ENCODE peak calls at places on chromosomes 4 and X, in ten cellular contexts. A is DND-41; G is NCI-H146; U is thoracic aorta; H is astrocyte of the spinal cord; S is stimulated activated CD4-positive, alpha-beta T cell treated with anti-CD3 and anti-CD28 coated beads, Interleukin-12 subunit alpha, Interleukin-12 subunit beta, amount 100 ng/mL, for 24 hours; J is M059J; R is stimulated activated naive CD4-positive, alpha-beta T cell; K is amniotic stem cell; V is activated CD8-positive, alpha-beta memory T cell treated with anti-CD3 and anti-CD28 coated beads, Interleukin-2, amount 10 ng/mL, durations not matched to agents 7 days and 5 days. W is an unnamed sample.

GRCh38 chr4:106264331-106264728 is 51.7 kb downstream of the TBCK start:
- DNase-seq in J (peak), U (no peak), S (no peak), K (no peak), R (no peak), H (no peak), V (no peak), G (no peak), A (no peak), W (no peak)

GRCh38 chr4:153427363-153428071 is 38.6 kb upstream of the TMEM131L start:
- DNase-seq in J (peak), U (no peak), V (no peak), R (no peak), A (no peak), H (peak), G (no peak), S (no peak), K (no peak), W (no peak)

GRCh38 chr4:102219143-102219542 is 126.1 kb downstream of the SLC39A8 start:
- DNase-seq in A (no peak), H (no peak), R (no peak), S (no peak), K (no peak), V (no peak), G (peak), J (no peak), U (no peak), W (no peak)

GRCh38 chr4:168501407-168501806 is 4.6 kb downstream of the PALLD start:
- DNase-seq in A (no peak), V (no peak), H (no peak), K (no peak), R (no peak), G (no peak), J (no peak), U (no peak), S (no peak), W (no peak)

GRCh38 chr4:24638396-24638875 is 54.1 kb upstream of the DHX15 start:
- DNase-seq in K (no peak), V (no peak), S (no peak), G (no peak), U (no peak), H (no peak), J (no peak), A (no peak), R (no peak), W (no peak)

GRCh38 chrX:118038614-118039365 is 77.8 kb downstream of the KLHL13 start:
- DNase-seq in K (no peak), J (no peak), G (no peak), R (no peak), H (no peak), S (no peak), V (no peak), A (no peak), U (no peak), W (no peak)

GRCh38 chr4:2813446-2814405 is 20.8 kb downstream of the SH3BP2 start:
- DNase-seq in H (no peak), V (peak), G (no peak), A (no peak), K (no peak), S (no peak), J (no peak), R (no peak), U (no peak), W (no peak)

GRCh38 chrX:2967998-2968909 is 38.1 kb upstream of the ARSH start:
- DNase-seq in V (no peak), U (no peak), R (no peak), J (peak), H (peak), A (no peak), S (peak), G (no peak), K (peak), W (no peak)

GRCh38 chr4:52751349-52751911 is at the start of gene ERVMER34-1:
- DNase-seq in K (no peak), V (no peak), R (no peak), J (no peak), U (no peak), H (peak), G (no peak), A (no peak), S (no peak), W (no peak)

GRCh38 chrX:72078411-72078810 is 53.3 kb downstream of the RTL5 start:
- DNase-seq in R (no peak), G (no peak), S (no peak), K (no peak), V (no peak), J (no peak), A (no peak), U (no peak), H (no peak), W (no peak)

GRCh38 chr4:141654098-141654497 is 17.7 kb downstream of the IL15 start:
- DNase-seq in G (no peak), V (no peak), R (no peak), J (peak), K (no peak), S (no peak), U (peak), H (peak), A (no peak), W (no peak)

GRCh38 chrX:23644744-23645143 is 22.5 kb upstream of the PRDX4 start:
- DNase-seq in J (no peak), S (no peak), U (no peak), G (no peak), R (no peak), V (no peak), K (no peak), A (no peak), H (no peak), W (no peak)

GRCh38 chr4:8771666-8772065 is 100.0 kb downstream of the HMX1 start:
- DNase-seq in G (no peak), J (no peak), R (no peak), H (no peak), U (no peak), A (no peak), S (no peak), V (no peak), K (no peak), W (no peak)

GRCh38 chr4:111991797-111992196 is 153.5 kb upstream of the FAM241A start:
- DNase-seq in H (peak), S (no peak), A (no peak), V (no peak), G (no peak), K (no peak), J (peak), R (no peak), U (no peak), W (no peak)

GRCh38 chr4:187235456-187236170 is 512.0 kb upstream of the FAT1 start:
- DNase-seq in J (peak), U (no peak), V (no peak), G (no peak), R (no peak), S (no peak), K (no peak), H (no peak), A (no peak), W (no peak)

GRCh38 chr4:12411072-12411471 is 982.4 kb upstream of the HS3ST1 start:
- DNase-seq in A (no peak), V (no peak), K (no peak), J (no peak), S (no peak), U (no peak), R (no peak), H (peak), G (no peak), W (no peak)

GRCh38 chr4:183556947-183557346 is 52.1 kb downstream of the ING2 start:
- DNase-seq in S (no peak), R (no peak), G (no peak), J (no peak), V (no peak), U (no peak), H (no peak), A (no peak), K (no peak), W (no peak)

GRCh38 chrX:129523076-129524055 is at the start of gene SMARCA1:
- DNase-seq in A (no peak), U (no peak), R (peak), J (peak), S (no peak), G (peak), V (no peak), H (peak), K (peak), W (no peak)

GRCh38 chr4:182306792-182307507 is 63.7 kb downstream of the TENM3 start:
- DNase-seq in J (peak), U (no peak), A (no peak), H (peak), S (no peak), K (peak), V (no peak), G (peak), R (no peak), W (no peak)

GRCh38 chr4:152691761-152692160 is 12.0 kb upstream of the TMEM154 start:
- DNase-seq in K (no peak), H (no peak), A (no peak), G (peak), J (no peak), S (no peak), R (no peak), V (no peak), U (no peak), W (no peak)

GRCh38 chr4:112519689-112520597 is 4.0 kb upstream of the NEUROG2 start:
- DNase-seq in K (no peak), H (no peak), S (no peak), R (no peak), A (no peak), U (no peak), J (no peak), V (no peak), G (no peak), W (no peak)

GRCh38 chr4:124499266-124499665 is 213.3 kb downstream of the ANKRD50 start:
- DNase-seq in H (peak), A (no peak), G (no peak), R (no peak), U (no peak), K (no peak), S (no peak), J (no peak), V (no peak), W (no peak)

GRCh38 chr4:90845777-90846176 is 718.6 kb downstream of the CCSER1 start:
- DNase-seq in H (peak), A (no peak), U (no peak), K (no peak), J (no peak), G (no peak), S (no peak), R (no peak), V (no peak), W (no peak)

GRCh38 chr4:27807207-27807606 is 946.6 kb downstream of the STIM2 start:
- DNase-seq in K (no peak), R (no peak), S (no peak), U (no peak), H (peak), A (no peak), J (no peak), G (no peak), V (no peak), W (no peak)

GRCh38 chrX:40660381-40660780 is 13.0 kb upstream of the CXorf38 start:
- DNase-seq in G (no peak), V (no peak), S (no peak), K (no peak), H (no peak), A (no peak), R (no peak), J (no peak), U (no peak), W (no peak)

W was measured in naive thymus-derived CD8-positive, alpha-beta T cell.